ENCODE peak calls at places on chromosomes 7 and 10, in four cellular contexts. One of them, this sample, is unnamed.
A peak's percentile ranks its signal among the peaks of the same experiment; 100 is the strongest.

GRCh38 chr10:42970451-42971250 is 106.2 kb upstream of the RET start:
- DNase-seq in activated naive CD4-positive, alpha-beta T cell treated with anti-CD3 and anti-CD28 coated beads, Interleukin-2, amount 10 ng/mL, durations not matched to agents 7 days and 5 days: peak; percentile 14
- DNase-seq in KBM-7: no peak
- DNase-seq in stimulated activated CD4-positive, alpha-beta T cell treated with anti-CD3 and anti-CD28 coated beads, Interleukin-1b, Interleukin-23, amount 100 ng/mL, for 1 hour: no peak
- DNase-seq in this sample: no peak

GRCh38 chr10:124739996-124740373 is 4.2 kb downstream of the FAM53B start:
- DNase-seq in activated naive CD4-positive, alpha-beta T cell treated with anti-CD3 and anti-CD28 coated beads, Interleukin-2, amount 10 ng/mL, durations not matched to agents 7 days and 5 days: no peak
- DNase-seq in KBM-7: peak; percentile 30
- DNase-seq in stimulated activated CD4-positive, alpha-beta T cell treated with anti-CD3 and anti-CD28 coated beads, Interleukin-1b, Interleukin-23, amount 100 ng/mL, for 1 hour: no peak
- DNase-seq in this sample: no peak

GRCh38 chr7:6096581-6096980 is 65.4 kb downstream of the ANKRD61 start:
- DNase-seq in activated naive CD4-positive, alpha-beta T cell treated with anti-CD3 and anti-CD28 coated beads, Interleukin-2, amount 10 ng/mL, durations not matched to agents 7 days and 5 days: no peak
- DNase-seq in KBM-7: no peak
- DNase-seq in stimulated activated CD4-positive, alpha-beta T cell treated with anti-CD3 and anti-CD28 coated beads, Interleukin-1b, Interleukin-23, amount 100 ng/mL, for 1 hour: no peak
- DNase-seq in this sample: no peak

GRCh38 chr7:96408881-96409280 is 87.0 kb upstream of the SLC25A13 start:
- DNase-seq in activated naive CD4-positive, alpha-beta T cell treated with anti-CD3 and anti-CD28 coated beads, Interleukin-2, amount 10 ng/mL, durations not matched to agents 7 days and 5 days: no peak
- DNase-seq in KBM-7: no peak
- DNase-seq in stimulated activated CD4-positive, alpha-beta T cell treated with anti-CD3 and anti-CD28 coated beads, Interleukin-1b, Interleukin-23, amount 100 ng/mL, for 1 hour: no peak
- DNase-seq in this sample: no peak

GRCh38 chr7:128937647-128938523 is at the start of gene IRF5:
- DNase-seq in activated naive CD4-positive, alpha-beta T cell treated with anti-CD3 and anti-CD28 coated beads, Interleukin-2, amount 10 ng/mL, durations not matched to agents 7 days and 5 days: peak; percentile 48
- DNase-seq in KBM-7: no peak
- DNase-seq in stimulated activated CD4-positive, alpha-beta T cell treated with anti-CD3 and anti-CD28 coated beads, Interleukin-1b, Interleukin-23, amount 100 ng/mL, for 1 hour: no peak
- DNase-seq in this sample: no peak

GRCh38 chr7:152173372-152174070 is 148.0 kb downstream of the GALNT11 start:
- DNase-seq in activated naive CD4-positive, alpha-beta T cell treated with anti-CD3 and anti-CD28 coated beads, Interleukin-2, amount 10 ng/mL, durations not matched to agents 7 days and 5 days: no peak
- DNase-seq in KBM-7: no peak
- DNase-seq in stimulated activated CD4-positive, alpha-beta T cell treated with anti-CD3 and anti-CD28 coated beads, Interleukin-1b, Interleukin-23, amount 100 ng/mL, for 1 hour: no peak
- DNase-seq in this sample: no peak

GRCh38 chr10:8049151-8049873 is 5.2 kb upstream of the GATA3 start:
- DNase-seq in activated naive CD4-positive, alpha-beta T cell treated with anti-CD3 and anti-CD28 coated beads, Interleukin-2, amount 10 ng/mL, durations not matched to agents 7 days and 5 days: no peak
- DNase-seq in KBM-7: no peak
- DNase-seq in stimulated activated CD4-positive, alpha-beta T cell treated with anti-CD3 and anti-CD28 coated beads, Interleukin-1b, Interleukin-23, amount 100 ng/mL, for 1 hour: no peak
- DNase-seq in this sample: no peak

GRCh38 chr7:4265676-4266075 is 416.4 kb upstream of the FOXK1 start:
- DNase-seq in activated naive CD4-positive, alpha-beta T cell treated with anti-CD3 and anti-CD28 coated beads, Interleukin-2, amount 10 ng/mL, durations not matched to agents 7 days and 5 days: no peak
- DNase-seq in KBM-7: no peak
- DNase-seq in stimulated activated CD4-positive, alpha-beta T cell treated with anti-CD3 and anti-CD28 coated beads, Interleukin-1b, Interleukin-23, amount 100 ng/mL, for 1 hour: no peak
- DNase-seq in this sample: no peak

GRCh38 chr10:10849306-10849705 is 168.4 kb upstream of the CELF2 start:
- DNase-seq in activated naive CD4-positive, alpha-beta T cell treated with anti-CD3 and anti-CD28 coated beads, Interleukin-2, amount 10 ng/mL, durations not matched to agents 7 days and 5 days: no peak
- DNase-seq in KBM-7: no peak
- DNase-seq in stimulated activated CD4-positive, alpha-beta T cell treated with anti-CD3 and anti-CD28 coated beads, Interleukin-1b, Interleukin-23, amount 100 ng/mL, for 1 hour: no peak
- DNase-seq in this sample: no peak

GRCh38 chr7:18163091-18163490 is 135.4 kb upstream of the PRPS1L1 start:
- DNase-seq in activated naive CD4-positive, alpha-beta T cell treated with anti-CD3 and anti-CD28 coated beads, Interleukin-2, amount 10 ng/mL, durations not matched to agents 7 days and 5 days: no peak
- DNase-seq in KBM-7: no peak
- DNase-seq in stimulated activated CD4-positive, alpha-beta T cell treated with anti-CD3 and anti-CD28 coated beads, Interleukin-1b, Interleukin-23, amount 100 ng/mL, for 1 hour: no peak
- DNase-seq in this sample: no peak

This sample was measured in SJCRH30.